ENCODE peak calls at places on chromosomes 1 and 21, in four cellular contexts. R is GM13977, K is uterus, S is activated B cell treated with CpG ODN at 0.5 μM for 24 hours. Z is an unnamed sample.
A peak's percentile ranks its signal among the peaks of the same experiment; 100 is the strongest.

GRCh38 chr1:25572708-25573590 is 29.5 kb downstream of the LDLRAP1 start:
- DNase-seq in R (peak; percentile 77), K (no peak), S (no peak), Z (peak; percentile 44)

GRCh38 chr1:181341026-181341632 is 142.2 kb upstream of the CACNA1E start:
- DNase-seq in R (no peak), K (no peak), S (no peak), Z (no peak)

GRCh38 chr1:220876511-220877347 is 2.5 kb upstream of the HLX start:
- DNase-seq in R (peak; percentile 31), K (peak; percentile 49), S (peak; percentile 37), Z (no peak)

GRCh38 chr1:93028542-93028941 is 50.5 kb upstream of the MTF2 start:
- DNase-seq in R (no peak), K (no peak), S (no peak), Z (no peak)

GRCh38 chr1:210908257-210908656 is 225.7 kb downstream of the KCNH1 start:
- DNase-seq in R (no peak), K (no peak), S (no peak), Z (no peak)

GRCh38 chr1:243712242-243712641 is 137.8 kb downstream of the AKT3 start:
- DNase-seq in R (no peak), K (no peak), S (no peak), Z (no peak)

GRCh38 chr1:156845055-156845952 is 13.6 kb downstream of the INSRR start:
- DNase-seq in R (peak; percentile 48), K (no peak), S (no peak), Z (peak; percentile 40)

GRCh38 chr1:147246910-147247655 is 4.6 kb downstream of the CHD1L start:
- DNase-seq in R (no peak), K (no peak), S (no peak), Z (no peak)

GRCh38 chr21:34881894-34882371 is 167.2 kb downstream of the RUNX1 start:
- DNase-seq in R (no peak), K (no peak), S (no peak), Z (no peak)

GRCh38 chr1:19071674-19072281 is 115.3 kb upstream of the IFFO2 start:
- DNase-seq in R (no peak), K (no peak), S (no peak), Z (no peak)

GRCh38 chr1:205748398-205749093 is 1.4 kb downstream of the NUCKS1 start:
- DNase-seq in R (no peak), K (peak; percentile 46), S (no peak), Z (no peak)

GRCh38 chr1:4736254-4736653 is 81.8 kb downstream of the AJAP1 start:
- DNase-seq in R (no peak), K (no peak), S (no peak), Z (no peak)

GRCh38 chr1:164660415-164661174 is 101.6 kb downstream of the PBX1 start:
- DNase-seq in R (no peak), K (no peak), S (no peak), Z (peak; percentile 25)

GRCh38 chr1:81149649-81150335 is 650.9 kb upstream of the ADGRL2 start:
- DNase-seq in R (no peak), K (no peak), S (no peak), Z (no peak)

GRCh38 chr1:77876884-77877283 is 11.5 kb upstream of the NEXN start:
- DNase-seq in R (no peak), K (no peak), S (no peak), Z (no peak)

GRCh38 chr1:85406887-85407593 is 57.9 kb downstream of the DDAH1 start:
- DNase-seq in R (no peak), K (peak; percentile 69), S (no peak), Z (no peak)

GRCh38 chr1:174352117-174352516 is 95.6 kb upstream of the GPR52 start:
- DNase-seq in R (no peak), K (no peak), S (no peak), Z (no peak)

GRCh38 chr1:200971955-200972711 is 51.4 kb downstream of the KIF21B start:
- DNase-seq in R (peak; percentile 79), K (peak; percentile 54), S (peak; percentile 59), Z (peak; percentile 58)

GRCh38 chr21:38376693-38377092 is 119.9 kb downstream of the KCNJ15 start:
- DNase-seq in R (no peak), K (peak; percentile 23), S (no peak), Z (no peak)

GRCh38 chr1:182601926-182602325 is 2.3 kb downstream of the RGS16 start:
- DNase-seq in R (no peak), K (no peak), S (no peak), Z (no peak)

GRCh38 chr1:31364561-31365255 is 8.2 kb downstream of the FABP3 start:
- DNase-seq in R (no peak), K (no peak), S (no peak), Z (no peak)

GRCh38 chr1:923991-924618 is 382 bp downstream of the SAMD11 start:
- DNase-seq in R (no peak), K (no peak), S (no peak), Z (no peak)

GRCh38 chr1:24540906-24541710 is 14.8 kb upstream of the NCMAP start:
- DNase-seq in R (no peak), K (no peak), S (no peak), Z (no peak)

GRCh38 chr1:46466477-46467182 is 23.0 kb upstream of the DMBX1 start:
- DNase-seq in R (no peak), K (no peak), S (no peak), Z (no peak)

GRCh38 chr21:39048064-39048463 is 135.2 kb downstream of the PSMG1 start:
- DNase-seq in R (no peak), K (no peak), S (no peak), Z (no peak)

GRCh38 chr1:13814131-13814530 is 114.1 kb downstream of the PRDM2 start:
- DNase-seq in R (no peak), K (no peak), S (no peak), Z (no peak)

GRCh38 chr1:55981015-55981635 is 598.2 kb downstream of the PLPP3 start:
- DNase-seq in R (no peak), K (no peak), S (no peak), Z (no peak)

GRCh38 chr1:53715478-53715877 is 23.5 kb downstream of the GLIS1 start:
- DNase-seq in R (no peak), K (no peak), S (no peak), Z (no peak)

GRCh38 chr1:182556279-182556678 is 32.8 kb downstream of the RNASEL start:
- DNase-seq in R (no peak), K (no peak), S (no peak), Z (no peak)

GRCh38 chr1:103074224-103074623 is 34.1 kb downstream of the COL11A1 start:
- DNase-seq in R (no peak), K (no peak), S (no peak), Z (no peak)

GRCh38 chr1:31663622-31664452 is 19.2 kb upstream of the PEF1 start:
- DNase-seq in R (peak; percentile 88), K (peak; percentile 65), S (peak; percentile 63), Z (peak; percentile 67)

GRCh38 chr1:180247580-180247979 is 17.5 kb downstream of the LHX4 start:
- DNase-seq in R (no peak), K (no peak), S (no peak), Z (no peak)

GRCh38 chr1:27527223-27527856 is 37.4 kb upstream of the WASF2 start:
- DNase-seq in R (peak; percentile 84), K (peak; percentile 85), S (peak; percentile 42), Z (no peak)

GRCh38 chr1:118588566-118588965 is 399.6 kb downstream of the TBX15 start:
- DNase-seq in R (no peak), K (no peak), S (no peak), Z (no peak)

GRCh38 chr21:28393279-28393678 is 599.4 kb downstream of the LTN1 start:
- DNase-seq in R (no peak), K (no peak), S (no peak), Z (no peak)

GRCh38 chr1:222096476-222096772 is 354.5 kb upstream of the DUSP10 start:
- DNase-seq in R (no peak), K (no peak), S (no peak), Z (no peak)
- TF ChIP-seq CTCF in R (no peak), K (no peak), S (no peak), Z (peak; percentile 48)

GRCh38 chr1:170765712-170766330 is 101.9 kb downstream of the PRRX1 start:
- DNase-seq in R (no peak), K (no peak), S (no peak), Z (no peak)
- TF ChIP-seq CTCF in R (no peak), K (peak; percentile 69), S (no peak), Z (no peak)

DNA sequence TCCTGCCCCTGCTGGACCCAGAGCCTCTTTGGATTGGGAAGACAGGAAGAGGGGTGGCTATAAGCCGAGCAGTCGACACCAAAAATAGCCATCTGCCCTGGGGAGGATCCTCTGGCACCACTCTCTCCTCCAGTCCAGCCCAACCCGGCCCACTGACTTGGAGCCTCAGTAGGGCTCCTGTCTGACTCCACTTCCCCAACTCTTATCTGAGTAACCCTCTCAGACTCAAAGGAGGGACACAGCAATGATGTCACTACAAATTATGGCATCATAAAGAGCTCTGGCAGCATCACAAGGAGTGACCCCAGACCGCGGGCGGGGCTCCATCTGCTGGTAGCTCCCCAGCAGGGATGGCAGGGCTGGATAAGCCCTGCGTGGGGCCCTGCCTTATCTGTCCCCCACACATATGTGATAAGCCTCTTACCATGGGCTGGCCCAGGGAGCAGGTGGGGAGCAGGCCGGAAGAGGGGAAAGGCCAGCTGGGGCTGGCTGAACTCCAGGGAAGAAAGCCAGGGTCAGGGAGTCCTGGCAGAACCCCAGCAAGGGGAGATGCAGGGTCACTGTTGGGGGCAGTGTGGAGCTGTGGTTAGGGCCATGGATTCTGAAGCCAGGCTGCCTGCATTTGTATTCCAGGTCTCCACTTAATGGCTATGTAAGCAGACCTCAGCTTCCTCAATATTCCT is 4.6 kb upstream of the SLC6A9 start:
- DNase-seq in R (no peak), K (peak; percentile 43), S (no peak), Z (no peak)
- TF ChIP-seq CTCF in R (no peak), K (no peak), S (no peak), Z (no peak)

GRCh38 chr1:20660363-20661234 is 570 bp downstream of the DDOST start:
- DNase-seq in R (no peak), K (no peak), S (no peak), Z (no peak)

GRCh38 chr1:20663969-20664715 is 3.0 kb upstream of the DDOST start:
- DNase-seq in R (no peak), K (no peak), S (no peak), Z (no peak)

GRCh38 chr1:20663365-20663764 is 2.2 kb upstream of the DDOST start:
- DNase-seq in R (no peak), K (no peak), S (no peak), Z (no peak)

GRCh38 chr1:20662110-20662475 is 924 bp upstream of the DDOST start:
- DNase-seq in R (no peak), K (no peak), S (no peak), Z (no peak)

DNA sequence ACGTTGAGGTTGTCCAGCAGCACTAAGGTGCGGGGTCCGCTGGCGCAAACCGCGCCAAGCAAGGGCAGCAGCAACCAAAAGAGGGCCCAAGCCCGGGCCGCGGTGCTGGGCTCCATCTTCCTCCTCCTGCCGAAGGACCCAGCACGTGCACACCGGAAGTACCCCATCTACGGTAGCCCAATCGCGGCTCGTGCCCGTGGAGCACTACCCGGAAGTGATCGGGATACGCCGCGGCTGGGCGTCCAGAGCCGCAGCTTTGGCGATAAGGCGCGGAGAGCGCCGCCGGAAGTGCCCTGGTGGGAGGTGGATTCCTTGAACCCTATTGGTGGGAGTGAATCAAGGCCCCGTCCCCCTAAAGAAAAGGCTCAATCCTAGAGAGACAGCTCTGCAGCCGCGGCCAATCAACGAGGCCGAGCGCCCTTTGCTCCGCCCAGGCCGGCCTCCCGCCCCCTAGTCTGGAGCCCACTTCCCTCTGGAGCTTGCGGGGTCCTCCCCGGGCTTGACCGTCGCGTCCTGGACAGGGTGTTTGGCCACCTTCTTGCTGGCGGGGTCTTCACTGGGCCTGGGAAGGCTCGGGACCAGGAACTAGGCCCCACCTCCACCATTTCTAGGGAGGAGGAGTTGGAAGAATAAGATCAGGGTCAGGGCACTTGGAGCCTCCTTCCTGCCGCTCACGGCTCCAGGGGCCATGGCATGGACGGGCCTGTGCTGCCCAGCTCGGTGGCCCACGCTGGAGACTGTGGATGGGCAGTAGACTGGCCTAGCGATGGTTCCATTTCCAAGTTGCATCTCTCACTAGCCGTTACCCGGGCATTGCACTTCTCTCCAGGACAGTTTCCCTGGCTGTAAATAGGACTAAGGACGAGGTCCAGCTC is at the start of gene DDOST:
- DNase-seq in R (peak; percentile 98), K (peak; percentile 94), S (peak; percentile 83), Z (peak; percentile 86)
- TF ChIP-seq CTCF in R (peak; percentile 39), K (peak; percentile 64), S (no peak), Z (no peak)